ENCODE peak calls at places on chromosomes 6 and 20, in ten cellular contexts. U, W, G, Y, F, T, R, O, D and P are unnamed samples. For H3K4me1 and H3K27me3, the result is how much of the 10 kb centered on the place peaks cover.

GRCh38 chr20:2751347-2751867 is 49.0 kb downstream of the CPXM1 start:
- DNase-seq in W (no peak), D (peak), G (no peak), F (peak), R (no peak), O (peak), U (peak), Y (peak), T (no peak), P (no peak)

GRCh38 chr6:38518511-38519304 is 121.0 kb downstream of the BTBD9 start:
- DNase-seq in R (no peak), Y (no peak), F (no peak), G (no peak), W (no peak), U (no peak), D (no peak), O (no peak), T (no peak), P (no peak)

GRCh38 chr20:44730441-44730840 is 15.2 kb upstream of the KCNK15 start:
- DNase-seq in T (peak), Y (no peak), F (no peak), O (peak), D (peak), R (peak), W (no peak), U (no peak), G (no peak), P (no peak)

GRCh38 chr6:68559052-68559451 is 76.0 kb upstream of the ADGRB3 start:
- DNase-seq in F (no peak), T (no peak), O (no peak), D (peak), U (no peak), Y (no peak), W (no peak), R (no peak), G (no peak), P (peak)

GRCh38 chr20:496126-496696 is 33.9 kb upstream of the TBC1D20 start:
- DNase-seq in F (no peak), U (no peak), Y (no peak), R (peak), W (no peak), D (peak), O (peak), G (no peak), T (no peak), P (no peak)

GRCh38 chr6:23526519-23526918 is 599.5 kb upstream of the NRSN1 start:
- DNase-seq in T (no peak), O (no peak), R (peak), G (no peak), F (no peak), W (no peak), D (peak), U (no peak), Y (no peak), P (no peak)

GRCh38 chr6:142746524-142746923 is 198.5 kb downstream of the HIVEP2 start:
- DNase-seq in G (no peak), U (no peak), Y (peak), D (peak), R (peak), W (no peak), F (no peak), T (no peak), O (no peak), P (peak)

GRCh38 chr6:12279322-12280098 is 10.7 kb upstream of the EDN1 start:
- DNase-seq in F (no peak), O (no peak), Y (no peak), G (no peak), W (no peak), R (no peak), D (no peak), U (peak), T (no peak), P (no peak)

GRCh38 chr6:148869589-148869988 is 122.8 kb downstream of the UST start:
- DNase-seq in U (no peak), R (peak), O (no peak), Y (no peak), G (no peak), T (no peak), W (no peak), F (no peak), D (peak), P (no peak)

GRCh38 chr20:38353298-38353697 is 7.0 kb downstream of the LBP start:
- DNase-seq in T (no peak), F (no peak), W (no peak), G (no peak), R (peak), O (no peak), U (no peak), D (no peak), Y (no peak), P (no peak)

GRCh38 chr6:63066053-63066704 is 145.1 kb upstream of the FKBP1C start:
- DNase-seq in D (peak), U (no peak), T (no peak), R (no peak), Y (no peak), F (no peak), W (no peak), G (no peak), O (no peak), P (no peak)

GRCh38 chr6:44002591-44003344 is 124.5 kb downstream of the MRPL14 start:
- DNase-seq in T (peak), D (no peak), Y (peak), U (peak), W (peak), F (peak), G (peak), R (peak), O (peak), P (peak)

GRCh38 chr6:74717591-74717990 is 488.3 kb downstream of the COL12A1 start:
- DNase-seq in F (no peak), G (no peak), O (no peak), Y (no peak), U (no peak), W (no peak), D (no peak), T (no peak), R (no peak), P (no peak)

GRCh38 chr20:6506906-6507305 is 260.6 kb upstream of the BMP2 start:
- DNase-seq in U (no peak), D (no peak), Y (no peak), F (no peak), G (no peak), O (no peak), W (no peak), R (peak), T (no peak), P (no peak)

GRCh38 chr6:160349837-160350236 is 1.7 kb downstream of the SLC22A3 start:
- DNase-seq in R (no peak), W (no peak), F (no peak), Y (no peak), U (no peak), D (no peak), G (no peak), O (no peak), T (no peak), P (no peak)

GRCh38 chr6:41344865-41345264 is 9.5 kb downstream of the NCR2 start:
- DNase-seq in F (no peak), Y (peak), W (no peak), D (no peak), R (no peak), O (no peak), U (no peak), T (no peak), G (no peak), P (no peak)

GRCh38 chr6:6131492-6132109 is 124.9 kb upstream of the NRN1 start:
- DNase-seq in O (no peak), W (no peak), G (no peak), F (no peak), R (no peak), Y (no peak), D (peak), U (no peak), T (no peak), P (peak)

GRCh38 chr6:33080127-33081089 is 4.6 kb downstream of the HLA-DPB1 start:
- DNase-seq in T (peak), G (peak), O (peak), Y (no peak), W (peak), F (peak), D (no peak), R (peak), U (peak), P (no peak)

GRCh38 chr6:84172080-84172479 is 55.4 kb downstream of the CEP162 start:
- DNase-seq in T (no peak), Y (no peak), R (no peak), G (no peak), D (no peak), U (no peak), F (no peak), W (no peak), O (no peak), P (no peak)

GRCh38 chr6:5501837-5502236 is 240.5 kb downstream of the FARS2 start:
- DNase-seq in T (peak), R (no peak), G (no peak), F (no peak), U (no peak), Y (no peak), O (no peak), W (no peak), D (no peak), P (no peak)

GRCh38 chr6:147167009-147167408 is 37.2 kb upstream of the STXBP5 start:
- DNase-seq in F (no peak), R (peak), W (no peak), O (no peak), D (peak), Y (no peak), G (no peak), T (no peak), U (no peak), P (no peak)

GRCh38 chr20:61976650-61977332 is 88.9 kb downstream of the TAF4 start:
- DNase-seq in W (no peak), G (no peak), T (no peak), F (no peak), R (no peak), U (no peak), D (no peak), Y (no peak), O (no peak), P (no peak)

GRCh38 chr6:142322504-142323198 is 20.8 kb downstream of the ADGRG6 start:
- DNase-seq in O (no peak), D (peak), G (no peak), T (no peak), R (no peak), U (no peak), F (no peak), Y (no peak), W (no peak), P (no peak)

GRCh38 chr6:169288591-169288990 is 34.9 kb upstream of the THBS2 start:
- DNase-seq in Y (no peak), D (peak), U (no peak), F (no peak), R (peak), O (no peak), T (peak), G (no peak), W (no peak), P (no peak)

GRCh38 chr6:3835055-3835731 is 14.0 kb upstream of the FAM50B start:
- DNase-seq in W (no peak), Y (peak), U (peak), O (no peak), T (no peak), D (no peak), G (no peak), R (no peak), F (peak), P (no peak)

GRCh38 chr6:116705917-116706316 is 24.9 kb downstream of the KPNA5 start:
- DNase-seq in R (no peak), U (no peak), O (no peak), T (no peak), G (no peak), F (no peak), D (no peak), Y (no peak), W (no peak), P (no peak)
- H3K4me1 ChIP-seq in R (under half), U (under half), O (under half), T (under half), G (under half), F (under half), D (under half), Y (under half), W (under half), P (under half)

DNA sequence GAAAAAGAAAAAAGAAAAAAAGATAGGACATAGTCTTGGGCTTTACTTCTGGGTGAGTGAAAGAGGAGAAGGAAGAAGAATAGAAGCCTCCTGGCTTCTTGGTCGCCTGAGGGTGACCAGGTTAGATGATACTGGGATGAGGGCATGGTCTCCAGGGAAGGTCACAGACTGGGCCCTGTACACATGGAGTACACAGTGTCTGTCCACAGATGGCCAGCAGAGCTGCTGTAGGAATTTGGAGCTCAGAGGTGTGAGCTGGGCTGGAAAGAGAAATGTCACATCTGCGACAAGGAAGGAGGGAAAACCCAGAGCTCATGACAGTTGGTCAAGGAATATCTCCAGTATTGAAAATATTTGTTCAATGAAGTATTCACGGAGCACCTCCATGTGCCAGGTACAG is 56.1 kb downstream of the DLGAP4 start:
- DNase-seq in O (no peak), T (no peak), F (no peak), G (no peak), D (no peak), U (no peak), R (no peak), Y (no peak), W (no peak), P (no peak)
- H3K27me3 ChIP-seq in O (under half), T (half or more), F (under half), G (under half), D (under half), U (under half), R (under half), Y (under half), W (under half), P (under half)

GRCh38 chr20:64051532-64052325 is 2.3 kb upstream of the SOX18 start:
- DNase-seq in F (no peak), R (no peak), Y (no peak), W (peak), T (peak), O (no peak), U (no peak), G (peak), D (no peak), P (no peak)
- H3K4me1 ChIP-seq in F (under half), R (under half), Y (under half), W (under half), T (half or more), O (under half), U (under half), G (under half), D (under half), P (under half)

DNA sequence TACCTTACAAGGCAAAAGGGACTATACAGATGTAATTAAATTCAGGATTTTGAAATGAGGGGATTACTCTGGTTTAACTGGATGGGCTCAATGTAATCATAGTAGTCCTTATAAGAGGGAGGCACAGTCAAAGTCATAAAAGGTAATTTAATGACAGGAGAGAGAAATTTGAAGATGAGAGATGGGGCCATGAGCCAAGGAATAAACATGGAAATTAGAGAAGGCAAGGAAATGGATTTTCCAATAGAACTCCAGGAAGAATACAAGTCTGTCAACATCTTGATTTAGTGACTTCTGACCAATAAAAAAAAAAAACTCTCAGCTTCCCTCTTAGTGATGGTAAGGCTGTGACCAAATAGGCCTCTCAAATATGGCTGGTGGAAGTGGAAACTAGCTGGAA is 101.9 kb upstream of the BEND3 start:
- DNase-seq in R (no peak), G (no peak), T (no peak), D (no peak), O (no peak), F (no peak), U (no peak), W (no peak), Y (no peak), P (no peak)
- H3K27me3 ChIP-seq in R (under half), G (under half), T (under half), D (under half), O (under half), F (under half), U (under half), W (under half), Y (under half), P (under half)

GRCh38 chr20:53826597-53827291 is 233.1 kb upstream of the ZNF217 start:
- DNase-seq in O (no peak), D (no peak), T (no peak), Y (no peak), G (no peak), F (no peak), U (no peak), W (no peak), R (peak), P (no peak)
- H3K4me1 ChIP-seq in O (under half), D (under half), T (under half), Y (under half), G (under half), F (under half), U (under half), W (under half), R (under half), P (under half)